ENCODE peak calls at places on chromosomes 2 and 18, in four cellular contexts. One of them, this sample, is unnamed.
A peak's percentile ranks its signal among the peaks of the same experiment; 100 is the strongest.

GRCh38 chr18:62281684-62282083 is 43.4 kb upstream of the TNFRSF11A start:
- DNase-seq in substantia nigra: no peak
- DNase-seq in activated T-helper 1 cell treated with anti-CD3 and anti-CD28 coated beads, Interleukin-2, amount 50 U/mL, for 16 hours: no peak
- DNase-seq in stimulated activated CD4-positive, alpha-beta T cell treated with anti-CD3 and anti-CD28 coated beads, Interleukin-15, amount 100 ng/mL, for 24 hours: no peak
- DNase-seq in this sample: no peak

GRCh38 chr2:196291873-196292800 is 120.8 kb upstream of the STK17B start:
- DNase-seq in substantia nigra: no peak
- DNase-seq in activated T-helper 1 cell treated with anti-CD3 and anti-CD28 coated beads, Interleukin-2, amount 50 U/mL, for 16 hours: no peak
- DNase-seq in stimulated activated CD4-positive, alpha-beta T cell treated with anti-CD3 and anti-CD28 coated beads, Interleukin-15, amount 100 ng/mL, for 24 hours: no peak
- DNase-seq in this sample: no peak

GRCh38 chr2:27095745-27096651 is 9.4 kb downstream of the KHK start:
- DNase-seq in substantia nigra: peak; percentile 46
- DNase-seq in activated T-helper 1 cell treated with anti-CD3 and anti-CD28 coated beads, Interleukin-2, amount 50 U/mL, for 16 hours: no peak
- DNase-seq in stimulated activated CD4-positive, alpha-beta T cell treated with anti-CD3 and anti-CD28 coated beads, Interleukin-15, amount 100 ng/mL, for 24 hours: peak; percentile 63
- DNase-seq in this sample: peak; percentile 34

GRCh38 chr2:68244456-68244855 is 7.9 kb downstream of the PPP3R1 start:
- DNase-seq in substantia nigra: no peak
- DNase-seq in activated T-helper 1 cell treated with anti-CD3 and anti-CD28 coated beads, Interleukin-2, amount 50 U/mL, for 16 hours: no peak
- DNase-seq in stimulated activated CD4-positive, alpha-beta T cell treated with anti-CD3 and anti-CD28 coated beads, Interleukin-15, amount 100 ng/mL, for 24 hours: no peak
- DNase-seq in this sample: no peak

GRCh38 chr2:232350804-232351685 is 27.5 kb upstream of the ALPP start:
- DNase-seq in substantia nigra: no peak
- DNase-seq in activated T-helper 1 cell treated with anti-CD3 and anti-CD28 coated beads, Interleukin-2, amount 50 U/mL, for 16 hours: no peak
- DNase-seq in stimulated activated CD4-positive, alpha-beta T cell treated with anti-CD3 and anti-CD28 coated beads, Interleukin-15, amount 100 ng/mL, for 24 hours: peak; percentile 22
- DNase-seq in this sample: no peak

GRCh38 chr18:53153800-53154199 is 813.8 kb downstream of the DCC start:
- DNase-seq in substantia nigra: no peak
- DNase-seq in activated T-helper 1 cell treated with anti-CD3 and anti-CD28 coated beads, Interleukin-2, amount 50 U/mL, for 16 hours: no peak
- DNase-seq in stimulated activated CD4-positive, alpha-beta T cell treated with anti-CD3 and anti-CD28 coated beads, Interleukin-15, amount 100 ng/mL, for 24 hours: no peak
- DNase-seq in this sample: no peak

GRCh38 chr2:55869637-55870325 is 53.8 kb downstream of the EFEMP1 start:
- DNase-seq in substantia nigra: no peak
- DNase-seq in activated T-helper 1 cell treated with anti-CD3 and anti-CD28 coated beads, Interleukin-2, amount 50 U/mL, for 16 hours: no peak
- DNase-seq in stimulated activated CD4-positive, alpha-beta T cell treated with anti-CD3 and anti-CD28 coated beads, Interleukin-15, amount 100 ng/mL, for 24 hours: no peak
- DNase-seq in this sample: no peak

GRCh38 chr2:85702172-85702571 is 8.0 kb downstream of the GNLY start:
- DNase-seq in substantia nigra: no peak
- DNase-seq in activated T-helper 1 cell treated with anti-CD3 and anti-CD28 coated beads, Interleukin-2, amount 50 U/mL, for 16 hours: no peak
- DNase-seq in stimulated activated CD4-positive, alpha-beta T cell treated with anti-CD3 and anti-CD28 coated beads, Interleukin-15, amount 100 ng/mL, for 24 hours: no peak
- DNase-seq in this sample: no peak

GRCh38 chr2:143440619-143441018 is 311.4 kb downstream of the ARHGAP15 start:
- DNase-seq in substantia nigra: no peak
- DNase-seq in activated T-helper 1 cell treated with anti-CD3 and anti-CD28 coated beads, Interleukin-2, amount 50 U/mL, for 16 hours: no peak
- DNase-seq in stimulated activated CD4-positive, alpha-beta T cell treated with anti-CD3 and anti-CD28 coated beads, Interleukin-15, amount 100 ng/mL, for 24 hours: no peak
- DNase-seq in this sample: no peak

GRCh38 chr2:100321181-100321880 is 970 bp downstream of the LONRF2 start:
- DNase-seq in substantia nigra: peak; percentile 11
- DNase-seq in activated T-helper 1 cell treated with anti-CD3 and anti-CD28 coated beads, Interleukin-2, amount 50 U/mL, for 16 hours: no peak
- DNase-seq in stimulated activated CD4-positive, alpha-beta T cell treated with anti-CD3 and anti-CD28 coated beads, Interleukin-15, amount 100 ng/mL, for 24 hours: peak; percentile 35
- DNase-seq in this sample: peak; percentile 42

GRCh38 chr18:64244571-64244970 is 95.7 kb upstream of the LINC00305 start:
- DNase-seq in substantia nigra: no peak
- DNase-seq in activated T-helper 1 cell treated with anti-CD3 and anti-CD28 coated beads, Interleukin-2, amount 50 U/mL, for 16 hours: no peak
- DNase-seq in stimulated activated CD4-positive, alpha-beta T cell treated with anti-CD3 and anti-CD28 coated beads, Interleukin-15, amount 100 ng/mL, for 24 hours: no peak
- DNase-seq in this sample: no peak

GRCh38 chr2:151762694-151763093 is 28.4 kb upstream of the NEB start:
- DNase-seq in substantia nigra: no peak
- DNase-seq in activated T-helper 1 cell treated with anti-CD3 and anti-CD28 coated beads, Interleukin-2, amount 50 U/mL, for 16 hours: no peak
- DNase-seq in stimulated activated CD4-positive, alpha-beta T cell treated with anti-CD3 and anti-CD28 coated beads, Interleukin-15, amount 100 ng/mL, for 24 hours: no peak
- DNase-seq in this sample: no peak

GRCh38 chr2:172244419-172245130 is 141.9 kb upstream of the DLX2 start:
- DNase-seq in substantia nigra: no peak
- DNase-seq in activated T-helper 1 cell treated with anti-CD3 and anti-CD28 coated beads, Interleukin-2, amount 50 U/mL, for 16 hours: no peak
- DNase-seq in stimulated activated CD4-positive, alpha-beta T cell treated with anti-CD3 and anti-CD28 coated beads, Interleukin-15, amount 100 ng/mL, for 24 hours: no peak
- DNase-seq in this sample: no peak

GRCh38 chr2:152246686-152247336 is 71.2 kb upstream of the STAM2 start:
- DNase-seq in substantia nigra: no peak
- DNase-seq in activated T-helper 1 cell treated with anti-CD3 and anti-CD28 coated beads, Interleukin-2, amount 50 U/mL, for 16 hours: no peak
- DNase-seq in stimulated activated CD4-positive, alpha-beta T cell treated with anti-CD3 and anti-CD28 coated beads, Interleukin-15, amount 100 ng/mL, for 24 hours: no peak
- DNase-seq in this sample: no peak

GRCh38 chr2:171316220-171316619 is 117.6 kb downstream of the METTL8 start:
- DNase-seq in substantia nigra: no peak
- DNase-seq in activated T-helper 1 cell treated with anti-CD3 and anti-CD28 coated beads, Interleukin-2, amount 50 U/mL, for 16 hours: no peak
- DNase-seq in stimulated activated CD4-positive, alpha-beta T cell treated with anti-CD3 and anti-CD28 coated beads, Interleukin-15, amount 100 ng/mL, for 24 hours: no peak
- DNase-seq in this sample: no peak

GRCh38 chr18:34738173-34738894 is 28.2 kb downstream of the DTNA start:
- DNase-seq in substantia nigra: no peak
- DNase-seq in activated T-helper 1 cell treated with anti-CD3 and anti-CD28 coated beads, Interleukin-2, amount 50 U/mL, for 16 hours: no peak
- DNase-seq in stimulated activated CD4-positive, alpha-beta T cell treated with anti-CD3 and anti-CD28 coated beads, Interleukin-15, amount 100 ng/mL, for 24 hours: no peak
- DNase-seq in this sample: no peak

GRCh38 chr2:135563793-135564192 is 32.5 kb downstream of the R3HDM1 start:
- DNase-seq in substantia nigra: no peak
- DNase-seq in activated T-helper 1 cell treated with anti-CD3 and anti-CD28 coated beads, Interleukin-2, amount 50 U/mL, for 16 hours: no peak
- DNase-seq in stimulated activated CD4-positive, alpha-beta T cell treated with anti-CD3 and anti-CD28 coated beads, Interleukin-15, amount 100 ng/mL, for 24 hours: peak; percentile 16
- DNase-seq in this sample: no peak